ENCODE peak calls at places on chromosomes 6 and 20, in six cellular contexts. L is H9, Q is IMR-90, P is neuronal stem cell, R is trophoblast cell, K is H1. N is an unnamed sample.

GRCh38 chr20:25257130-25257529 is 9.2 kb downstream of the PYGB start:
- DNase-seq in L (peak; percentile 12), Q (no peak), P (no peak), R (no peak), K (no peak), N (no peak)

GRCh38 chr20:2521369-2522305 is 12.9 kb upstream of the ZNF343 start:
- DNase-seq in L (peak; percentile 47), Q (peak; percentile 46), P (peak; percentile 37), R (no peak), K (no peak), N (peak; percentile 56)

GRCh38 chr6:44073612-44074382 is 53.5 kb downstream of the MRPL14 start:
- DNase-seq in L (peak; percentile 65), Q (no peak), P (no peak), R (peak; percentile 42), K (no peak), N (peak; percentile 48)

GRCh38 chr6:4608361-4609115 is 167.7 kb upstream of the CDYL start:
- DNase-seq in L (no peak), Q (no peak), P (no peak), R (no peak), K (no peak), N (no peak)

GRCh38 chr6:44512868-44513641 is 125.5 kb downstream of the CDC5L start:
- DNase-seq in L (peak; percentile 24), Q (no peak), P (no peak), R (no peak), K (no peak), N (no peak)

GRCh38 chr6:11615214-11615602 is 77.7 kb downstream of the TMEM170B start:
- DNase-seq in L (no peak), Q (peak; percentile 86), P (no peak), R (no peak), K (no peak), N (peak; percentile 46)

GRCh38 chr6:122400121-122400450 is 634 bp downstream of the HSF2 start:
- DNase-seq in L (no peak), Q (no peak), P (peak; percentile 29), R (peak; percentile 6), K (no peak), N (no peak)

GRCh38 chr6:72721346-72721745 is 99.5 kb downstream of the KCNQ5 start:
- DNase-seq in L (no peak), Q (no peak), P (no peak), R (no peak), K (no peak), N (peak; percentile 3)

GRCh38 chr6:165770430-165771082 is 107.5 kb upstream of the PDE10A start:
- DNase-seq in L (peak; percentile 41), Q (peak; percentile 10), P (no peak), R (no peak), K (no peak), N (no peak)

GRCh38 chr20:9417665-9418064 is 96.7 kb upstream of the LAMP5 start:
- DNase-seq in L (no peak), Q (peak; percentile 83), P (no peak), R (no peak), K (no peak), N (peak; percentile 27)

GRCh38 chr20:14332796-14333345 is 4.5 kb downstream of the FLRT3 start:
- DNase-seq in L (no peak), Q (no peak), P (no peak), R (no peak), K (no peak), N (no peak)

GRCh38 chr6:137920331-137920730 is 53.3 kb downstream of the TNFAIP3 start:
- DNase-seq in L (no peak), Q (no peak), P (no peak), R (no peak), K (no peak), N (no peak)

GRCh38 chr6:21752054-21752811 is 158.7 kb downstream of the SOX4 start:
- DNase-seq in L (no peak), Q (no peak), P (no peak), R (no peak), K (no peak), N (no peak)

GRCh38 chr6:24274441-24275083 is 83.3 kb downstream of the DCDC2 start:
- DNase-seq in L (no peak), Q (peak; percentile 23), P (no peak), R (no peak), K (no peak), N (peak; percentile 40)

GRCh38 chr20:48339147-48339985 is 488.4 kb downstream of the PREX1 start:
- DNase-seq in L (no peak), Q (peak; percentile 77), P (no peak), R (no peak), K (no peak), N (peak; percentile 22)

GRCh38 chr6:150715132-150715531 is 115.4 kb downstream of the PLEKHG1 start:
- DNase-seq in L (no peak), Q (no peak), P (no peak), R (no peak), K (no peak), N (no peak)

GRCh38 chr6:143675946-143676345 is 1.8 kb upstream of the PHACTR2 start:
- DNase-seq in L (no peak), Q (peak; percentile 56), P (no peak), R (peak; percentile 18), K (no peak), N (peak; percentile 46)

GRCh38 chr6:4950076-4950475 is 53.8 kb downstream of the RPP40 start:
- DNase-seq in L (no peak), Q (no peak), P (no peak), R (no peak), K (no peak), N (no peak)

GRCh38 chr20:6828794-6829423 is 61.4 kb downstream of the BMP2 start:
- DNase-seq in L (peak; percentile 46), Q (peak; percentile 43), P (peak; percentile 67), R (peak; percentile 15), K (no peak), N (peak; percentile 61)

GRCh38 chr6:145814035-145814500 is 527 bp downstream of the FBXO30 start:
- DNase-seq in L (peak; percentile 50), Q (no peak), P (peak; percentile 54), R (peak; percentile 27), K (no peak), N (peak; percentile 77)

GRCh38 chr6:85920782-85921181 is 278.1 kb upstream of the SYNCRIP start:
- DNase-seq in L (no peak), Q (no peak), P (peak; percentile 5), R (no peak), K (no peak), N (no peak)

GRCh38 chr6:37239950-37240713 is 17.4 kb upstream of the TBC1D22B start:
- DNase-seq in L (no peak), Q (peak; percentile 99), P (no peak), R (peak; percentile 24), K (no peak), N (peak; percentile 99)

GRCh38 chr6:107867302-107867615 is 43.1 kb upstream of the SCML4 start:
- DNase-seq in L (peak; percentile 56), Q (no peak), P (no peak), R (no peak), K (no peak), N (no peak)
- H3K14ac ChIP-seq in L (no peak overlapping the region), Q (no peak overlapping the region), P (no peak overlapping the region), R (no peak overlapping the region), K (no peak overlapping the region), N (no peak overlapping the region)

GRCh38 chr6:74602206-74602605 is 603.6 kb downstream of the COL12A1 start:
- DNase-seq in L (no peak), Q (no peak), P (no peak), R (no peak), K (no peak), N (no peak)
- H3K14ac ChIP-seq in L (no peak overlapping the region), Q (peak overlapping the region; percentile 7), P (no peak overlapping the region), R (no peak overlapping the region), K (no peak overlapping the region), N (no peak overlapping the region)

GRCh38 chr6:159831373-159831679 is 31.2 kb downstream of the PNLDC1 start:
- DNase-seq in L (no peak), Q (no peak), P (no peak), R (no peak), K (no peak), N (no peak)
- H3K14ac ChIP-seq in L (peak overlapping the region; percentile 73), Q (no peak overlapping the region), P (no peak overlapping the region), R (no peak overlapping the region), K (no peak overlapping the region), N (no peak overlapping the region)

GRCh38 chr6:56463443-56463842 is 179.2 kb downstream of the DST start:
- DNase-seq in L (no peak), Q (no peak), P (no peak), R (no peak), K (no peak), N (no peak)

GRCh38 chr6:56456785-56457184 is 185.9 kb downstream of the DST start:
- DNase-seq in L (no peak), Q (no peak), P (no peak), R (no peak), K (no peak), N (no peak)

GRCh38 chr6:56459030-56459805 is 183.5 kb downstream of the DST start:
- DNase-seq in L (no peak), Q (no peak), P (no peak), R (peak; percentile 66), K (no peak), N (no peak)

GRCh38 chr6:56458324-56458884 is 184.3 kb downstream of the DST start:
- DNase-seq in L (no peak), Q (no peak), P (no peak), R (no peak), K (no peak), N (no peak)
- H3K14ac ChIP-seq in L (no peak overlapping the region), Q (no peak overlapping the region), P (no peak overlapping the region), R (peak overlapping the region; percentile 42), K (no peak overlapping the region), N (no peak overlapping the region)

DNA sequence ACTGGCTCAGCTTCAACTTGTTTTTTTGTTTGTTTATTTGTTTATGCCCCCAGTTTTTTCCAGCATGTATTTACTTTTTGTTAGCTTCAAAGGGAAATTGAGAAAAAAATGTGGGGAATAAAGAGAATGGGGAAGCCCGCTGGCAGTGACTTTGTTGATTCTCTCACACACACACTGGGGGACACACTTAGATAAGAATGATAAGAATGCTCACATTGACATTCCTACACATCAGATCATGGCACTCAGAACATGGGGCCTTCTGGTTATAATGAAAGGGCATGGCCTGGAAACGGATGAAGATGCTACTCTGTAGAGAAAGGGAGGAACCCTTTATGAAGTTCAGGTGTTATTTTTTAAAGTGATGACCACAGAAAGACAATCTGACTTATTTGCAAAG is 15.6 kb upstream of the DAAM2 start:
- DNase-seq in L (no peak), Q (no peak), P (no peak), R (no peak), K (no peak), N (no peak)
- H3K14ac ChIP-seq in L (no peak overlapping the region), Q (no peak overlapping the region), P (no peak overlapping the region), R (no peak overlapping the region), K (no peak overlapping the region), N (no peak overlapping the region)

GRCh38 chr6:12861603-12862002 is 145.0 kb downstream of the PHACTR1 start:
- DNase-seq in L (no peak), Q (no peak), P (no peak), R (no peak), K (no peak), N (no peak)
- H3K14ac ChIP-seq in L (no peak overlapping the region), Q (no peak overlapping the region), P (no peak overlapping the region), R (no peak overlapping the region), K (no peak overlapping the region), N (no peak overlapping the region)

GRCh38 chr20:56860413-56860812 is 231.3 kb downstream of the TFAP2C start:
- DNase-seq in L (no peak), Q (no peak), P (no peak), R (no peak), K (no peak), N (peak; percentile 33)
- H3K14ac ChIP-seq in L (no peak overlapping the region), Q (no peak overlapping the region), P (no peak overlapping the region), R (peak overlapping the region; percentile 58), K (no peak overlapping the region), N (no peak overlapping the region)

N was measured in mesenchymal stem cell.